ENCODE peak calls at places on chromosomes 1 and 21, in eight cellular contexts. W, K, H, L, M, Y, B and Z are unnamed samples.

GRCh38 chr1:211753649-211754251 is 76.8 kb downstream of the LPGAT1 start:
- DNase-seq in W (no peak), K (no peak), H (no peak), L (no peak), M (no peak), Y (no peak), B (no peak), Z (no peak)

GRCh38 chr21:20739421-20739820 is 258.8 kb upstream of the NCAM2 start:
- DNase-seq in W (no peak), K (no peak), H (no peak), L (no peak), M (peak), Y (no peak), B (no peak), Z (no peak)

GRCh38 chr1:151693057-151693651 is 23.4 kb downstream of the CELF3 start:
- DNase-seq in W (no peak), K (no peak), H (no peak), L (no peak), M (no peak), Y (peak), B (no peak), Z (no peak)

GRCh38 chr1:2270260-2271100 is 42.4 kb downstream of the SKI start:
- DNase-seq in W (no peak), K (no peak), H (no peak), L (no peak), M (no peak), Y (no peak), B (no peak), Z (no peak)

GRCh38 chr1:214404571-214405213 is 123.7 kb downstream of the SMYD2 start:
- DNase-seq in W (no peak), K (no peak), H (no peak), L (no peak), M (no peak), Y (peak), B (no peak), Z (no peak)

GRCh38 chr1:10459185-10459584 is 9.4 kb downstream of the CORT start:
- DNase-seq in W (no peak), K (no peak), H (no peak), L (peak), M (peak), Y (peak), B (no peak), Z (no peak)

GRCh38 chr1:5632226-5632625 is 360.0 kb downstream of the NPHP4 start:
- DNase-seq in W (no peak), K (peak), H (no peak), L (no peak), M (no peak), Y (no peak), B (no peak), Z (no peak)

GRCh38 chr1:232421143-232421796 is 208.7 kb downstream of the SIPA1L2 start:
- DNase-seq in W (no peak), K (no peak), H (no peak), L (no peak), M (no peak), Y (no peak), B (no peak), Z (no peak)

GRCh38 chr1:13605159-13605558 is 21.5 kb downstream of the PDPN start:
- DNase-seq in W (no peak), K (no peak), H (no peak), L (peak), M (no peak), Y (no peak), B (no peak), Z (no peak)

GRCh38 chr1:153763365-153764225 is 11.6 kb upstream of the SLC27A3 start:
- DNase-seq in W (no peak), K (no peak), H (no peak), L (no peak), M (no peak), Y (peak), B (no peak), Z (no peak)

GRCh38 chr1:110196917-110197782 is 13.0 kb upstream of the KCNC4 start:
- DNase-seq in W (no peak), K (no peak), H (no peak), L (no peak), M (peak), Y (peak), B (peak), Z (no peak)

GRCh38 chr1:43054961-43055360 is 96.3 kb upstream of the SLC2A1 start:
- DNase-seq in W (no peak), K (no peak), H (no peak), L (no peak), M (no peak), Y (no peak), B (no peak), Z (no peak)

GRCh38 chr1:61132176-61133047 is 50.1 kb downstream of the NFIA start:
- DNase-seq in W (no peak), K (no peak), H (no peak), L (no peak), M (no peak), Y (peak), B (no peak), Z (no peak)

GRCh38 chr1:11772458-11772857 is 10.5 kb downstream of the C1orf167 start:
- DNase-seq in W (no peak), K (no peak), H (no peak), L (no peak), M (no peak), Y (no peak), B (no peak), Z (no peak)

GRCh38 chr21:45877821-45878469 is 103.6 kb upstream of the COL6A1 start:
- DNase-seq in W (no peak), K (peak), H (no peak), L (no peak), M (no peak), Y (no peak), B (no peak), Z (no peak)

GRCh38 chr1:41431490-41432350 is 52.8 kb downstream of the EDN2 start:
- DNase-seq in W (peak), K (no peak), H (no peak), L (no peak), M (no peak), Y (peak), B (no peak), Z (no peak)

GRCh38 chr1:65056866-65057265 is 90.5 kb upstream of the JAK1 start:
- DNase-seq in W (no peak), K (no peak), H (no peak), L (no peak), M (no peak), Y (no peak), B (no peak), Z (no peak)

GRCh38 chr1:156767101-156767878 is at the start of gene PRCC:
- DNase-seq in W (peak), K (peak), H (peak), L (peak), M (peak), Y (peak), B (peak), Z (peak)
- TF ChIP-seq CTCF in W (no peak), K (no peak), H (no peak), L (no peak), M (no peak), Y (no peak), B (no peak), Z (peak)

GRCh38 chr1:200889571-200889970 is 5.1 kb upstream of the INAVA start:
- DNase-seq in W (no peak), K (no peak), H (no peak), L (no peak), M (no peak), Y (no peak), B (no peak), Z (no peak)

GRCh38 chr1:200892546-200892945 is 2.2 kb upstream of the INAVA start:
- DNase-seq in W (no peak), K (no peak), H (no peak), L (no peak), M (no peak), Y (no peak), B (no peak), Z (no peak)

GRCh38 chr1:200890027-200890426 is 4.7 kb upstream of the INAVA start:
- DNase-seq in W (no peak), K (no peak), H (no peak), L (no peak), M (no peak), Y (no peak), B (no peak), Z (no peak)

GRCh38 chr1:200891774-200892157 is 2.9 kb upstream of the INAVA start:
- DNase-seq in W (no peak), K (no peak), H (no peak), L (no peak), M (no peak), Y (no peak), B (no peak), Z (no peak)

GRCh38 chr1:200890818-200891773 is 3.6 kb upstream of the INAVA start:
- DNase-seq in W (no peak), K (peak), H (no peak), L (no peak), M (peak), Y (peak), B (no peak), Z (peak)
- TF ChIP-seq CTCF in W (peak), K (peak), H (peak), L (peak), M (peak), Y (peak), B (peak), Z (peak)

GRCh38 chr21:24023402-24023801 is 1583.9 kb downstream of the MRPL39 start:
- DNase-seq in W (no peak), K (no peak), H (no peak), L (no peak), M (no peak), Y (peak), B (no peak), Z (no peak)

GRCh38 chr21:24023936-24024335 is 1583.3 kb downstream of the MRPL39 start:
- DNase-seq in W (no peak), K (no peak), H (no peak), L (no peak), M (no peak), Y (peak), B (no peak), Z (no peak)

DNA sequence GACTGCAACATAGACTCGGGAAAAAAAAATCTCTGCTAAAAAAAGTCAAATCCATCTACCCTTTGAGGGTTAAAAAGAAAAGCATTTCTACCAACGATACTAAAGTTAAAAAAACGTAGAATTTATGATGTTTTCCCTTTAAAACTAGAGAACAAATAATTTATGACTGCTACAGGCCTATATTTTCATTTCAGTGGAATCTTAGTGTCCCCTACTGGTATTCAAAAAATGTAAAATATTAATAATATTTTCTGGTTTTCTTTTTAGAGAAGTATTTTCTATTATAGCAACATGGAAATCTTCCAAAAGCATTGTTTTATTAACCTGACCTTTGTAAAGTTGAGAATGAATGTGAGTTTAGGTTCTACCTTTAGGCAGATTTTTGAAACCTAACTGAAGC is 1582.2 kb downstream of the MRPL39 start:
- DNase-seq in W (no peak), K (no peak), H (no peak), L (no peak), M (no peak), Y (peak), B (no peak), Z (no peak)
- TF ChIP-seq CTCF in W (no peak), K (no peak), H (no peak), L (no peak), M (no peak), Y (no peak), B (no peak), Z (no peak)

GRCh38 chr1:234069760-234070159 is 165.3 kb downstream of the SLC35F3 start:
- DNase-seq in W (no peak), K (no peak), H (no peak), L (no peak), M (no peak), Y (no peak), B (no peak), Z (no peak)
- TF ChIP-seq CTCF in W (no peak), K (no peak), H (no peak), L (peak), M (no peak), Y (no peak), B (no peak), Z (peak)

GRCh38 chr1:202858306-202858705 is 30.6 kb downstream of the RABIF start:
- DNase-seq in W (no peak), K (no peak), H (no peak), L (peak), M (peak), Y (peak), B (no peak), Z (no peak)

GRCh38 chr1:202860744-202861419 is 28.1 kb downstream of the RABIF start:
- DNase-seq in W (peak), K (peak), H (no peak), L (no peak), M (no peak), Y (peak), B (no peak), Z (peak)

GRCh38 chr1:202861420-202862121 is 27.4 kb downstream of the RABIF start:
- DNase-seq in W (peak), K (peak), H (peak), L (peak), M (peak), Y (peak), B (no peak), Z (peak)

GRCh38 chr1:202858789-202859414 is 30.0 kb downstream of the RABIF start:
- DNase-seq in W (peak), K (no peak), H (no peak), L (no peak), M (no peak), Y (no peak), B (no peak), Z (no peak)

DNA sequence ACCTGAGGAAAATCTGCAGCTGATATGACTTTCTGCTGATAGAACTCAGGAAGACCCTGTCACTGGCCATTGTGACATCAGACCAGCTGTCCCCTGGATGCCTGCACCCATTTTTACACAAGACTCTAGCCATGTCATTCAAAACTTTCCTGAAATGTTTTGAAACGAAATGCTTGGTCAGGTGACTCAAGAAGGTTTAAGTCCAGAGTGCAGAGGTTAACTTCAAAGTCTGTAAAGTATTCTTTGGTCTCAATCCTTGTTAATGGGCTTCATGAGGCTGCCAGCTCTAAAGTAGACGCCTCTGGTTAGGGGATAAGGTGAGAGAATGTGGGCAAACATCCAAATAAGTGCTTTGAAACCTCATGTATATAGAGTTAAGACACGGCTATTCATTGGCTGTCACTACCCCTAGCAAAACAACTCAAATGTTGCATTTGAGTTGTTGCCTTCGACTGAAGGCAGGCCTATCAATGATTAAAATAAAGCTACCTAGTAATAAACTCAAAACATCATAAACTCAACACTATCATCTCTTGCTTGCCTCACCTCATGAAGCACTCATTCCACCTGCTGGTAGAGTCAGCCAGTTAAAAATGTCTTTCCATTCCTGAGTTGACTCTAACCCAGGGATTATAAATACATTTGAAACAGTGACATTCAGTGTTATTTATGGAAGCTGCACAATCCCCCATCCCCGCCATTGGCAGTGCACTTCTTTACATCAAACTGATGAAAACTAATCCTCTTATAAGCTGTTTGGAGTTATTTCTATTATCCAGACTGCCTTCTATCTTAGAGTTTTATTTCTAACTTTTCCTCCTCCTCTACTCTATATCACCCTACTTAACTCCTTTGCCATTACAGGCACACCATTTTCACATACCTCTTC is 26.0 kb downstream of the RABIF start:
- DNase-seq in W (no peak), K (no peak), H (no peak), L (no peak), M (no peak), Y (no peak), B (no peak), Z (no peak)
- TF ChIP-seq CTCF in W (no peak), K (no peak), H (no peak), L (no peak), M (no peak), Y (no peak), B (no peak), Z (no peak)

GRCh38 chr1:239812580-239812979 is 279.1 kb upstream of the FMN2 start:
- DNase-seq in W (no peak), K (no peak), H (no peak), L (no peak), M (no peak), Y (no peak), B (no peak), Z (no peak)
- TF ChIP-seq CTCF in W (no peak), K (no peak), H (no peak), L (no peak), M (no peak), Y (no peak), B (no peak), Z (no peak)